ENCODE peak calls at places on chromosomes 16 and 17, in nine cellular contexts. O is gastrocnemius medialis; T is RPMI7951; F is iris pigment epithelial cell; I is anterior cingulate cortex; D is NAMALWA; K is activated T-cell treated with anti-CD3 and anti-CD28 coated beads, Interleukin-2, amount 50 U/mL, for 72 hours; M is T-helper 9 cell; J is NCI-H774. E is an unnamed sample.

GRCh38 chr16:84689126-84689525 is 10.7 kb upstream of the USP10 start:
- DNase-seq in J (no peak), F (peak), T (peak), D (no peak), K (no peak), M (no peak), I (no peak), O (no peak), E (no peak)

GRCh38 chr16:46693598-46693997 is 4.1 kb downstream of the ORC6 start:
- DNase-seq in D (no peak), T (no peak), I (no peak), O (no peak), M (no peak), K (no peak), F (no peak), J (no peak), E (no peak)

GRCh38 chr17:62791235-62792121 is 16.6 kb downstream of the MARCHF10 start:
- DNase-seq in M (no peak), I (no peak), J (no peak), O (no peak), K (no peak), F (peak), T (peak), D (no peak), E (no peak)

GRCh38 chr16:25066747-25067631 is 44.6 kb upstream of the LCMT1 start:
- DNase-seq in T (peak), O (peak), K (peak), I (peak), F (peak), D (peak), M (peak), J (peak), E (peak)

GRCh38 chr17:28612936-28613872 is 781 bp downstream of the RSKR start:
- DNase-seq in F (peak), O (no peak), K (peak), J (no peak), T (peak), D (peak), I (no peak), M (peak), E (peak)

GRCh38 chr17:58329035-58329807 is 626 bp upstream of the TSPOAP1 start:
- DNase-seq in J (no peak), O (no peak), K (peak), D (peak), I (peak), M (peak), T (no peak), F (no peak), E (peak)

GRCh38 chr16:72673118-72673517 is 374.8 kb downstream of the ZFHX3 start:
- DNase-seq in K (no peak), O (no peak), J (no peak), F (no peak), M (no peak), D (no peak), I (no peak), T (no peak), E (no peak)

GRCh38 chr17:79019631-79020584 is 4.1 kb upstream of the C1QTNF1 start:
- DNase-seq in D (peak), J (peak), O (no peak), I (no peak), F (peak), T (peak), M (peak), K (peak), E (no peak)

GRCh38 chr17:72079700-72080099 is 41.1 kb upstream of the SOX9 start:
- DNase-seq in D (no peak), K (no peak), M (no peak), T (no peak), I (no peak), F (no peak), J (no peak), O (no peak), E (no peak)

GRCh38 chr16:53518550-53519416 is 15.8 kb upstream of the AKTIP start:
- DNase-seq in J (no peak), I (no peak), F (peak), M (peak), O (peak), D (peak), T (peak), K (peak), E (peak)

GRCh38 chr17:10053976-10054551 is 144.3 kb downstream of the GAS7 start:
- DNase-seq in O (no peak), I (no peak), M (no peak), K (no peak), J (no peak), F (no peak), D (no peak), T (peak), E (no peak)

GRCh38 chr17:63450551-63450950 is 4.4 kb upstream of the CYB561 start:
- DNase-seq in F (no peak), M (no peak), O (no peak), J (no peak), I (no peak), K (no peak), D (no peak), T (peak), E (no peak)

GRCh38 chr17:50560931-50561750 is 626 bp downstream of the CACNA1G start:
- DNase-seq in I (no peak), M (no peak), F (no peak), D (no peak), T (no peak), J (no peak), K (no peak), O (no peak), E (peak)

GRCh38 chr17:52384695-52385094 is 226.2 kb upstream of the CA10 start:
- DNase-seq in K (no peak), O (no peak), J (no peak), T (no peak), F (no peak), I (no peak), D (no peak), M (no peak), E (no peak)

GRCh38 chr17:30530346-30531025 is 53.3 kb downstream of the GOSR1 start:
- DNase-seq in F (peak), D (no peak), M (no peak), K (no peak), O (no peak), J (no peak), I (no peak), T (no peak), E (no peak)

GRCh38 chr16:83727018-83727417 is 80.8 kb upstream of the HSBP1 start:
- DNase-seq in J (no peak), D (no peak), O (no peak), M (no peak), T (peak), I (no peak), K (no peak), F (peak), E (no peak)

GRCh38 chr16:89642574-89642973 is 14.9 kb downstream of the CHMP1A start:
- DNase-seq in M (no peak), I (no peak), F (no peak), K (no peak), O (no peak), D (no peak), J (no peak), T (no peak), E (no peak)

GRCh38 chr17:63378411-63379076 is 67.6 kb downstream of the CYB561 start:
- DNase-seq in F (peak), J (no peak), K (no peak), M (no peak), I (no peak), T (no peak), O (no peak), D (no peak), E (no peak)

GRCh38 chr16:10280262-10281170 is 98.3 kb upstream of the GRIN2A start:
- DNase-seq in F (no peak), I (no peak), O (no peak), D (no peak), J (no peak), M (no peak), K (no peak), T (no peak), E (no peak)

GRCh38 chr16:57600048-57600835 is 28.2 kb upstream of the ADGRG1 start:
- DNase-seq in O (no peak), K (peak), I (peak), J (peak), T (peak), D (peak), F (peak), M (no peak), E (no peak)

GRCh38 chr16:74107795-74108610 is 188.6 kb upstream of the PSMD7 start:
- DNase-seq in D (peak), F (peak), J (no peak), T (peak), O (no peak), M (no peak), I (no peak), K (peak), E (peak)

GRCh38 chr16:87263418-87264052 is 53.7 kb downstream of the C16orf95 start:
- DNase-seq in O (no peak), K (no peak), I (no peak), F (no peak), T (no peak), J (no peak), M (no peak), D (no peak), E (no peak)

GRCh38 chr16:66262253-66263167 is 104.0 kb upstream of the CDH5 start:
- DNase-seq in F (peak), D (no peak), I (no peak), K (no peak), M (no peak), J (no peak), O (peak), T (peak), E (no peak)

GRCh38 chr17:61420128-61420527 is 20.5 kb downstream of the TBX2 start:
- DNase-seq in I (no peak), K (no peak), M (no peak), T (no peak), D (no peak), J (no peak), F (no peak), O (no peak), E (no peak)